ENCODE peak calls at places on chromosomes 11 and 22, in six cellular contexts. H is cardiac muscle cell, Z is Karpas-422, W is breast epithelium, X is GM12878, I is neural progenitor cell. P is an unnamed sample.

GRCh38 chr11:20020198-20020597 is 140.1 kb downstream of the DBX1 start:
- DNase-seq in H (no peak), Z (no peak), W (no peak), X (no peak), I (no peak), P (no peak)

GRCh38 chr22:46432164-46433068 is 96.9 kb downstream of the TRMU start:
- DNase-seq in H (no peak), Z (no peak), W (no peak), X (no peak), I (no peak), P (no peak)

GRCh38 chr11:2531277-2531986 is 86.6 kb downstream of the KCNQ1 start:
- DNase-seq in H (peak; percentile 80), Z (peak; percentile 81), W (peak; percentile 74), X (no peak), I (peak; percentile 83), P (no peak)

GRCh38 chr11:57900315-57900714 is 123.4 kb upstream of the OR9Q1 start:
- DNase-seq in H (no peak), Z (no peak), W (no peak), X (no peak), I (no peak), P (no peak)

GRCh38 chr11:12248330-12248729 is 129.0 kb upstream of the PARVA start:
- DNase-seq in H (no peak), Z (no peak), W (peak; percentile 93), X (no peak), I (peak; percentile 29), P (peak; percentile 75)

GRCh38 chr11:101848262-101848661 is 66.5 kb upstream of the CEP126 start:
- DNase-seq in H (peak; percentile 32), Z (peak; percentile 84), W (no peak), X (no peak), I (peak; percentile 20), P (no peak)

GRCh38 chr11:73200256-73200655 is 17.8 kb upstream of the P2RY2 start:
- DNase-seq in H (no peak), Z (no peak), W (peak; percentile 43), X (no peak), I (peak; percentile 42), P (no peak)

GRCh38 chr11:46278387-46279173 is 1.1 kb downstream of the CREB3L1 start:
- DNase-seq in H (peak; percentile 81), Z (no peak), W (no peak), X (no peak), I (peak; percentile 78), P (no peak)

GRCh38 chr11:131033151-131033651 is 116.9 kb upstream of the SNX19 start:
- DNase-seq in H (no peak), Z (no peak), W (no peak), X (no peak), I (no peak), P (no peak)

GRCh38 chr11:11963842-11964773 is 44.3 kb downstream of the DKK3 start:
- DNase-seq in H (no peak), Z (no peak), W (no peak), X (no peak), I (no peak), P (no peak)

GRCh38 chr22:30204742-30205111 is 41.8 kb downstream of the LIF start:
- DNase-seq in H (no peak), Z (no peak), W (no peak), X (no peak), I (no peak), P (no peak)

GRCh38 chr11:26276798-26277424 is 55.0 kb upstream of the ANO3 start:
- DNase-seq in H (peak; percentile 58), Z (peak; percentile 89), W (no peak), X (no peak), I (peak; percentile 67), P (no peak)

GRCh38 chr22:20586403-20586745 is 79.0 kb downstream of the MED15 start:
- DNase-seq in H (no peak), Z (no peak), W (no peak), X (no peak), I (no peak), P (no peak)

GRCh38 chr11:31412946-31413345 is 43.3 kb downstream of the DNAJC24 start:
- DNase-seq in H (no peak), Z (no peak), W (no peak), X (no peak), I (no peak), P (no peak)

GRCh38 chr22:31177420-31178162 is 17.6 kb downstream of the RNF185 start:
- DNase-seq in H (no peak), Z (no peak), W (no peak), X (no peak), I (no peak), P (no peak)

GRCh38 chr11:60971520-60971919 is at the start of gene CD6:
- DNase-seq in H (no peak), Z (no peak), W (no peak), X (no peak), I (no peak), P (no peak)

DNA sequence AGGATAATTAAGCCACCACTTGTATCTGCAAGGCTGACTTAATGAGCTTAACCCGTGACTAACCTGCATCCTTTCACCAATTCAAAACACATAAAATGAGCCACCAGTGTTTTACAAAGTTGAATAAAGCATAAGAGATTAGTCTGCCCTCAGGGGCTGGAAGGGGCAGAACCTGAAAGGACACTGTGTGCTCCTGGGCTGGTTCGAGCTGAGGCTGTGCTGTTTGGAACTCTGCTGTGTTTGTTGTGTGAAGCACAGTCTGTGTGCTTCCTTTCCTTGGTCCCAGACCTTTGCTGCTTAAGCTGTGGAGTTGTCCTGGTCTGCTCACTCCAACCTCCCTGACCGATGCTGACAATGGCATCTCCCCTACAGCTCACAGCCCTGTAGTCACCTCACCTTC is 27.7 kb downstream of the FBXO7 start:
- DNase-seq in H (no peak), Z (no peak), W (no peak), X (no peak), I (peak; percentile 74), P (no peak)
- H3K27ac ChIP-seq in H (no peak overlapping the region), Z (no peak overlapping the region), W (no peak overlapping the region), X (no peak overlapping the region), I (peak overlapping the region; percentile 58), P (no peak overlapping the region)

GRCh38 chr11:86184728-86185127 is 59.8 kb upstream of the EED start:
- DNase-seq in H (no peak), Z (no peak), W (no peak), X (no peak), I (no peak), P (no peak)
- H3K27ac ChIP-seq in H (no peak overlapping the region), Z (no peak overlapping the region), W (no peak overlapping the region), X (no peak overlapping the region), I (no peak overlapping the region), P (no peak overlapping the region)

GRCh38 chr11:114293201-114293711 is 2.9 kb upstream of the NNMT start:
- DNase-seq in H (no peak), Z (no peak), W (no peak), X (no peak), I (no peak), P (no peak)
- H3K27ac ChIP-seq in H (no peak overlapping the region), Z (no peak overlapping the region), W (peak overlapping the region; percentile 97), X (no peak overlapping the region), I (no peak overlapping the region), P (no peak overlapping the region)

GRCh38 chr11:923691-924405 is 1.8 kb upstream of the AP2A2 start:
- DNase-seq in H (no peak), Z (no peak), W (no peak), X (no peak), I (no peak), P (no peak)

GRCh38 chr11:925496-926301 is at the start of gene AP2A2:
- DNase-seq in H (peak; percentile 95), Z (peak; percentile 97), W (peak; percentile 83), X (no peak), I (peak; percentile 98), P (peak; percentile 52)

GRCh38 chr11:926341-926916 is 759 bp downstream of the AP2A2 start:
- DNase-seq in H (peak; percentile 45), Z (no peak), W (no peak), X (no peak), I (peak; percentile 24), P (no peak)

GRCh38 chr11:925158-925495 is 543 bp upstream of the AP2A2 start:
- DNase-seq in H (no peak), Z (no peak), W (no peak), X (no peak), I (peak; percentile 13), P (no peak)

GRCh38 chr11:924406-925157 is 1.1 kb upstream of the AP2A2 start:
- DNase-seq in H (no peak), Z (no peak), W (no peak), X (no peak), I (no peak), P (no peak)
- H3K27ac ChIP-seq in H (no peak overlapping the region), Z (no peak overlapping the region), W (peak overlapping the region; percentile 90), X (no peak overlapping the region), I (no peak overlapping the region), P (peak overlapping the region; percentile 68)

GRCh38 chr22:42439021-42439420 is 6.8 kb upstream of the NFAM1 start:
- DNase-seq in H (no peak), Z (peak; percentile 39), W (no peak), X (no peak), I (no peak), P (no peak)
- H3K27ac ChIP-seq in H (no peak overlapping the region), Z (no peak overlapping the region), W (no peak overlapping the region), X (peak overlapping the region; percentile 94), I (no peak overlapping the region), P (no peak overlapping the region)

GRCh38 chr22:39432361-39432811 is 24.4 kb upstream of the MGAT3 start:
- DNase-seq in H (no peak), Z (no peak), W (no peak), X (no peak), I (no peak), P (no peak)
- H3K27ac ChIP-seq in H (no peak overlapping the region), Z (no peak overlapping the region), W (peak overlapping the region; percentile 38), X (no peak overlapping the region), I (no peak overlapping the region), P (peak overlapping the region; percentile 91)

GRCh38 chr11:34266987-34267386 is 90.8 kb downstream of the ABTB2 start:
- DNase-seq in H (no peak), Z (no peak), W (no peak), X (no peak), I (no peak), P (no peak)
- H3K27ac ChIP-seq in H (no peak overlapping the region), Z (no peak overlapping the region), W (peak overlapping the region; percentile 81), X (no peak overlapping the region), I (no peak overlapping the region), P (peak overlapping the region; percentile 82)